ENCODE peak calls at places on chromosomes 5 and 9, in seven cellular contexts. G, I, V, L, A, U and E are unnamed samples.
A peak's percentile ranks its signal among the peaks of the same experiment; 100 is the strongest.

GRCh38 chr5:111997308-111998159 is 240.5 kb upstream of the NREP start:
- DNase-seq in G (peak; percentile 100), I (peak; percentile 99), V (no peak), L (peak; percentile 100), A (peak; percentile 12), U (no peak), E (no peak)

GRCh38 chr5:176994460-176995121 is 12.0 kb downstream of the UIMC1 start:
- DNase-seq in G (peak; percentile 19), I (no peak), V (no peak), L (peak; percentile 57), A (peak; percentile 94), U (no peak), E (peak; percentile 30)

GRCh38 chr5:138466900-138467710 is 1.8 kb downstream of the EGR1 start:
- DNase-seq in G (peak; percentile 52), I (peak; percentile 48), V (no peak), L (peak; percentile 70), A (no peak), U (no peak), E (no peak)

GRCh38 chr5:122805481-122805880 is 30.6 kb downstream of the SNX2 start:
- DNase-seq in G (peak; percentile 38), I (peak; percentile 19), V (no peak), L (peak; percentile 53), A (no peak), U (no peak), E (no peak)

GRCh38 chr5:43702815-43703214 is 99.8 kb downstream of the NNT start:
- DNase-seq in G (peak; percentile 8), I (peak; percentile 24), V (no peak), L (peak; percentile 91), A (no peak), U (no peak), E (no peak)

GRCh38 chr9:130172161-130172857 is at the start of gene NCS1:
- DNase-seq in G (peak; percentile 74), I (peak; percentile 68), V (peak; percentile 48), L (peak; percentile 65), A (no peak), U (no peak), E (peak; percentile 67)

GRCh38 chr9:2461886-2462285 is 159.7 kb upstream of the VLDLR start:
- DNase-seq in G (no peak), I (peak; percentile 0), V (no peak), L (peak; percentile 74), A (no peak), U (no peak), E (no peak)

GRCh38 chr9:79798450-79798849 is 226.7 kb downstream of the TLE4 start:
- DNase-seq in G (no peak), I (no peak), V (no peak), L (no peak), A (no peak), U (no peak), E (no peak)